ENCODE peak calls at places on chromosomes 11 and 22, in four cellular contexts. S is stimulated activated CD8-positive, alpha-beta memory T cell treated with anti-CD3 and anti-CD28 coated beads, Interleukin-12 subunit alpha, Interleukin-12 subunit beta, amount 100 ng/mL, for 4 hours; Y is ELR; R is NCI-H1105 treated with DMSO at 0.1 percent for 48 hours. T is an unnamed sample.

GRCh38 chr11:61866958-61867343 is 24.4 kb downstream of the FADS3 start:
- DNase-seq in S (no peak), Y (no peak), R (no peak), T (no peak)

GRCh38 chr22:23598805-23599518 is 18.9 kb upstream of the IGLL1 start:
- DNase-seq in S (no peak), Y (no peak), R (no peak), T (no peak)

GRCh38 chr22:20425821-20426615 is 11.6 kb downstream of the SCARF2 start:
- DNase-seq in S (no peak), Y (no peak), R (no peak), T (no peak)

GRCh38 chr22:19940536-19941364 is 822 bp upstream of the COMT start:
- DNase-seq in S (no peak), Y (peak), R (no peak), T (no peak)

GRCh38 chr22:25348391-25348790 is 129.0 kb downstream of the CRYBB2 start:
- DNase-seq in S (no peak), Y (no peak), R (no peak), T (no peak)

GRCh38 chr11:64865286-64866172 is 12.9 kb downstream of the EHD1 start:
- DNase-seq in S (no peak), Y (peak), R (no peak), T (peak)

GRCh38 chr11:45773271-45774022 is 31.5 kb upstream of the SLC35C1 start:
- DNase-seq in S (no peak), Y (no peak), R (no peak), T (no peak)

GRCh38 chr11:12692238-12693074 is 18.2 kb downstream of the TEAD1 start:
- DNase-seq in S (no peak), Y (peak), R (peak), T (no peak)

GRCh38 chr11:44681698-44682097 is 45.1 kb upstream of the TSPAN18 start:
- DNase-seq in S (no peak), Y (peak), R (no peak), T (no peak)

GRCh38 chr11:31645747-31646146 is 136.2 kb downstream of the ELP4 start:
- DNase-seq in S (no peak), Y (peak), R (no peak), T (no peak)

GRCh38 chr11:63915961-63916836 is 765 bp downstream of the RCOR2 start:
- DNase-seq in S (no peak), Y (peak), R (peak), T (peak)

GRCh38 chr11:103832762-103833161 is 203.7 kb upstream of the DDI1 start:
- DNase-seq in S (no peak), Y (peak), R (no peak), T (no peak)

GRCh38 chr11:102416974-102417373 is 35.6 kb downstream of the TMEM123 start:
- DNase-seq in S (no peak), Y (no peak), R (no peak), T (no peak)

GRCh38 chr22:20095521-20095920 is 15.5 kb downstream of the DGCR8 start:
- DNase-seq in S (no peak), Y (no peak), R (no peak), T (no peak)

GRCh38 chr22:45895436-45896152 is 81.4 kb downstream of the WNT7B start:
- DNase-seq in S (no peak), Y (no peak), R (no peak), T (no peak)

GRCh38 chr11:44564198-44564597 is 1.3 kb upstream of the CD82 start:
- DNase-seq in S (no peak), Y (no peak), R (peak), T (no peak)

GRCh38 chr22:30208631-30209603 is 37.6 kb downstream of the LIF start:
- DNase-seq in S (no peak), Y (peak), R (no peak), T (no peak)

GRCh38 chr22:46537946-46538815 is 761 bp upstream of the CELSR1 start:
- DNase-seq in S (no peak), Y (peak), R (peak), T (no peak)

T was measured in activated B cell treated with CpG ODN at 0.5 μM for 24 hours.